ENCODE peak calls at places on chromosomes 16 and 17, in six cellular contexts. G is fibroblast of the conjunctiva, K is AG09309, Y is EL, H is mammary epithelial cell, X is LoVo. N is an unnamed sample.

GRCh38 chr17:19671433-19671832 is 22.9 kb downstream of the ALDH3A2 start:
- DNase-seq in K (no peak), H (no peak), G (no peak), Y (no peak), X (no peak), N (no peak)

GRCh38 chr16:7013990-7014389 is 318.7 kb upstream of the RBFOX1 start:
- DNase-seq in K (no peak), G (no peak), X (peak), Y (no peak), H (no peak), N (no peak)

GRCh38 chr17:57925361-57925990 is 29.7 kb downstream of the CUEDC1 start:
- DNase-seq in G (no peak), Y (no peak), H (no peak), K (no peak), X (no peak), N (no peak)

GRCh38 chr16:46573008-46573833 is 48.0 kb downstream of the SHCBP1 start:
- DNase-seq in K (no peak), H (peak), Y (peak), G (peak), X (peak), N (no peak)

GRCh38 chr17:82065193-82065637 is 389 bp downstream of the DUS1L start:
- DNase-seq in G (no peak), Y (peak), K (no peak), H (peak), X (no peak), N (no peak)

GRCh38 chr16:73058616-73059409 is 10.9 kb upstream of the ZFHX3 start:
- DNase-seq in Y (peak), K (no peak), G (no peak), H (peak), X (peak), N (peak)

GRCh38 chr16:54934536-54935410 is 4.1 kb downstream of the IRX5 start:
- DNase-seq in G (no peak), H (peak), K (peak), Y (peak), X (no peak), N (no peak)

GRCh38 chr16:59324462-59324861 is 590.3 kb upstream of the GOT2 start:
- DNase-seq in X (no peak), Y (peak), K (no peak), H (no peak), G (no peak), N (no peak)

GRCh38 chr16:64705443-64705842 is 416.4 kb downstream of the CDH11 start:
- DNase-seq in Y (peak), X (no peak), G (no peak), H (no peak), K (no peak), N (no peak)

GRCh38 chr17:60386475-60387058 is 5.4 kb downstream of the USP32 start:
- DNase-seq in Y (no peak), H (no peak), G (no peak), X (no peak), K (no peak), N (no peak)

GRCh38 chr17:42361781-42362186 is 26.5 kb downstream of the STAT3 start:
- DNase-seq in G (no peak), K (no peak), H (no peak), Y (no peak), X (peak), N (peak)

GRCh38 chr17:75128694-75129505 is 2.6 kb downstream of the NT5C start:
- DNase-seq in K (no peak), Y (no peak), H (no peak), G (no peak), X (no peak), N (no peak)

N was measured in SHP77 treated with DMSO at 0.1 percent for 48 hours.